ENCODE peak calls at places on chromosomes 12 and 14, in six cellular contexts. H, A, R, Z, B and S are unnamed samples.

GRCh38 chr14:21168055-21168454 is 12.2 kb upstream of the OR5AU1 start:
- DNase-seq in H (no peak), A (no peak), R (no peak), Z (no peak), B (no peak), S (no peak)

GRCh38 chr12:70309348-70309747 is 56.7 kb upstream of the KCNMB4 start:
- DNase-seq in H (no peak), A (no peak), R (no peak), Z (no peak), B (no peak), S (no peak)

GRCh38 chr14:92409069-92409468 is 86.1 kb downstream of the SLC24A4 start:
- DNase-seq in H (peak), A (no peak), R (no peak), Z (no peak), B (peak), S (no peak)

GRCh38 chr12:131559517-131560516 is 151.1 kb upstream of the SFSWAP start:
- DNase-seq in H (no peak), A (no peak), R (no peak), Z (no peak), B (no peak), S (no peak)

GRCh38 chr12:126726481-126727217 is 1540.3 kb upstream of the TMEM132C start:
- DNase-seq in H (no peak), A (no peak), R (peak), Z (no peak), B (no peak), S (no peak)

GRCh38 chr12:7433276-7433822 is 10.6 kb downstream of the CD163L1 start:
- DNase-seq in H (no peak), A (no peak), R (no peak), Z (no peak), B (no peak), S (no peak)

GRCh38 chr14:63777024-63777423 is 49.2 kb upstream of the SGPP1 start:
- DNase-seq in H (no peak), A (no peak), R (no peak), Z (no peak), B (no peak), S (no peak)

GRCh38 chr14:52119030-52119429 is 50.2 kb upstream of the NID2 start:
- DNase-seq in H (no peak), A (peak), R (no peak), Z (no peak), B (no peak), S (no peak)

GRCh38 chr12:65566776-65567175 is 257.5 kb upstream of the HMGA2 start:
- DNase-seq in H (no peak), A (no peak), R (no peak), Z (no peak), B (no peak), S (no peak)

GRCh38 chr12:116495260-116495659 is 63.9 kb upstream of the MAP1LC3B2 start:
- DNase-seq in H (peak), A (no peak), R (no peak), Z (no peak), B (no peak), S (no peak)

GRCh38 chr12:30519535-30519934 is 176.1 kb downstream of the IPO8 start:
- DNase-seq in H (no peak), A (no peak), R (no peak), Z (no peak), B (no peak), S (no peak)

GRCh38 chr12:22543246-22544037 is 900 bp downstream of the C2CD5 start:
- DNase-seq in H (peak), A (peak), R (peak), Z (peak), B (peak), S (peak)

GRCh38 chr12:27868165-27868564 is 88.1 kb upstream of the MANSC4 start:
- DNase-seq in H (no peak), A (no peak), R (no peak), Z (no peak), B (no peak), S (no peak)

GRCh38 chr12:81330480-81330879 is 252.6 kb downstream of the ACSS3 start:
- DNase-seq in H (no peak), A (no peak), R (no peak), Z (no peak), B (no peak), S (no peak)

GRCh38 chr12:109595321-109595902 is 21.8 kb downstream of the MVK start:
- DNase-seq in H (no peak), A (no peak), R (no peak), Z (no peak), B (no peak), S (no peak)

DNA sequence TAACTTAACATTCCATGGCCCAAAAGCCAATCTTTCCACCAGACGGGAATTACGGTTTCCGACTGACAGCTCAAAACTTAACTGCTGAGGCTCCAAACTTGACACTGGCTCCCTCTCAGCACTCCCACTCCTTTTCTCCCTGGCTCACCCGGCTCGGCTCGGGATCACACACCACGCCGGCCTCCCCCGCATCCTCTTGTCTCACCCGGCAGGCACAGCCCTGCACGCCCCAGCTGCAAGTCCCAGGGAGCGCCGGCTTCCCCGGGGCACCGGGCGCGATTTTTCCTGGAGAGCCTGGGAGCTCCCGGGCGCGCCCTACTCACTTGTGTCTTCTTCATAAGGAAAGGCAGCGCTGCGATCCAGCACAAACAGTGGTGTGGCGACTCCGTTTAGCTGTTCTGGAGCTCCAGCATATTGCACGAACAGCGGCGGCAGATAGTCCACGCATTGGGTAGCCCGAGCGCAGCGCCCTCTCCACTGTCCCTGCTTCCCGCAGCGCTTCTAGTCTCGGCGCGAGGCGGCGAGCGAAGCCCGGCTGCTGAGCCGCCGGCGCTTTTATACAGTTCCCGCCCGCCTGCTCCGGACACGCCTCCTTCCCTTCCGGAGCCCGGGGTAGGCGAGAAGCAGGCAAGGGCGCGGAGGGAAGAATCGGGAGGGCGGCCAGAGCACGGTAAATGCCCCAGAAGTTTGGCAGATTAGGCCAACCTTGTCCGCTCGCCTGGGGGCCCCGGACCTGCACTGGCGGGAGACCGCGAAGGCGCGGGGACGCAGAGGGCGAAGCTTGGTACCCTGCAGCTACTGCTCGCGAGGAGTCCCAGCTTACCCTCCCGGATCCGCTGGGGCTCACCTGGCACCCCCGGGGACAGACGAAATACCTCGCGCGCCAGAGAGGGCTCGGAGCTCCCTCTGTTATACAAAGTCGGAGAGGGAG is at the start of gene KITLG:
- DNase-seq in H (peak), A (peak), R (peak), Z (peak), B (peak), S (no peak)
- TF ChIP-seq POLR2A in H (peak), A (peak), R (peak), Z (no peak), B (no peak), S (peak)

DNA sequence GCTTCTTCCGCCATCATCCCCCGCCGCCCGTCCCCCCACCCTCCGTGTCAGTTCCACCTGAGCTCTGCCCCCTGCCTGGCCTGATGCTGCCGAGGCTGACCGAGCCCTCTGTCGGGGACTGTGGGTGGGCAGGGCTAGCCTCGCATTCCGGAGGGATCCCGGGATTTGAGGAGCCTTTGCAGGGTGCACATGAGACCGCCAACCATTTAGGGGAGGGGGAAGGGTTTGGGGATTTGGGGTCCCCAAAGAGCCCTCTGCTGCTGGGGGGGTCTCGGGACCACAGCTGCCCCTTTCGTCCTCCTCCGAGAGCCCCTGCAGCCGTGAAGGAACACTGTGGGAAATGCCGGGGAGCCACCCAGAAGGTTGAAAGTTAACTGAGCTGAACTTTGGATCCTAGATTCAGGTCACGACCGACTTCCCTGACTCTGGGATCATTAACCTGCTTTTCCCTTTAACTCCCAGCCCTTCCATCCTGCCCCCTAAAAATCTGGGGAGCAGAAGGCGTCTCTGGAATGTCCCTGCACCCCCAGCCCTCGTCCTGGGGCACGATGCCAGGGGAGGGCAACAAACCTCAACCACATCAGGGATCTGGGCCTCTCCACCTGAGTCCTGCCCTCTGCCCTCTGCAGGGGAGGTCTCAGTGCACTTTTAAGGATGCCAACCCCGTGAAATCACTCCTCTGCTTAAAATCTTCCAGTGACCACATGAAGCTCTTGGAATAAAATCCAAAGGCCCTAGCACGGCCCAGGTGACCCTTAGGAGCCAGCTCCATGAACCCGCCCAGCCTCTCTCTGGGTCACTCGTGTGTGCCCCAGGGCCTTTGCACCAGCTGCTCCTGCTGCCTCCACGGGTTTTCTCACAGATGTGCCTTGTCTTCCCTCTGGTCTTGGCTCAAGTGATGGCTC is 94.9 kb downstream of the RFLNA start:
- DNase-seq in H (no peak), A (no peak), R (peak), Z (no peak), B (no peak), S (no peak)
- TF ChIP-seq POLR2A in H (no peak), A (no peak), R (no peak), Z (no peak), B (no peak), S (no peak)

GRCh38 chr12:45990468-45991288 is at the start of gene SCAF11:
- DNase-seq in H (peak), A (peak), R (peak), Z (peak), B (peak), S (peak)

GRCh38 chr12:45988259-45988658 is 2.1 kb downstream of the SCAF11 start:
- DNase-seq in H (no peak), A (no peak), R (no peak), Z (no peak), B (no peak), S (no peak)

GRCh38 chr12:45989277-45989856 is 1.0 kb downstream of the SCAF11 start:
- DNase-seq in H (no peak), A (no peak), R (no peak), Z (peak), B (no peak), S (no peak)

GRCh38 chr12:45991289-45992249 is 1.2 kb upstream of the SCAF11 start:
- DNase-seq in H (peak), A (peak), R (peak), Z (peak), B (peak), S (peak)

GRCh38 chr12:45989857-45990467 is 412 bp downstream of the SCAF11 start:
- DNase-seq in H (peak), A (peak), R (peak), Z (peak), B (peak), S (no peak)
- TF ChIP-seq POLR2A in H (no peak), A (no peak), R (no peak), Z (no peak), B (no peak), S (no peak)

GRCh38 chr12:93570552-93571359 is 1.7 kb upstream of the SOCS2 start:
- DNase-seq in H (peak), A (peak), R (peak), Z (peak), B (peak), S (peak)
- TF ChIP-seq POLR2A in H (peak), A (no peak), R (no peak), Z (no peak), B (no peak), S (no peak)

GRCh38 chr12:55842681-55843429 is at the start of gene MMP19:
- DNase-seq in H (no peak), A (no peak), R (no peak), Z (peak), B (no peak), S (no peak)
- TF ChIP-seq POLR2A in H (no peak), A (no peak), R (no peak), Z (no peak), B (no peak), S (no peak)

GRCh38 chr12:56011509-56012090 is 9.2 kb upstream of the IKZF4 start:
- DNase-seq in H (no peak), A (no peak), R (no peak), Z (no peak), B (no peak), S (no peak)

GRCh38 chr12:56004211-56004610 is 7.1 kb downstream of the SUOX start:
- DNase-seq in H (no peak), A (no peak), R (no peak), Z (no peak), B (no peak), S (no peak)

GRCh38 chr12:56010112-56010570 is 10.7 kb upstream of the IKZF4 start:
- DNase-seq in H (no peak), A (no peak), R (no peak), Z (no peak), B (no peak), S (no peak)

GRCh38 chr12:56007892-56008471 is 10.9 kb downstream of the SUOX start:
- DNase-seq in H (no peak), A (no peak), R (no peak), Z (no peak), B (no peak), S (no peak)

DNA sequence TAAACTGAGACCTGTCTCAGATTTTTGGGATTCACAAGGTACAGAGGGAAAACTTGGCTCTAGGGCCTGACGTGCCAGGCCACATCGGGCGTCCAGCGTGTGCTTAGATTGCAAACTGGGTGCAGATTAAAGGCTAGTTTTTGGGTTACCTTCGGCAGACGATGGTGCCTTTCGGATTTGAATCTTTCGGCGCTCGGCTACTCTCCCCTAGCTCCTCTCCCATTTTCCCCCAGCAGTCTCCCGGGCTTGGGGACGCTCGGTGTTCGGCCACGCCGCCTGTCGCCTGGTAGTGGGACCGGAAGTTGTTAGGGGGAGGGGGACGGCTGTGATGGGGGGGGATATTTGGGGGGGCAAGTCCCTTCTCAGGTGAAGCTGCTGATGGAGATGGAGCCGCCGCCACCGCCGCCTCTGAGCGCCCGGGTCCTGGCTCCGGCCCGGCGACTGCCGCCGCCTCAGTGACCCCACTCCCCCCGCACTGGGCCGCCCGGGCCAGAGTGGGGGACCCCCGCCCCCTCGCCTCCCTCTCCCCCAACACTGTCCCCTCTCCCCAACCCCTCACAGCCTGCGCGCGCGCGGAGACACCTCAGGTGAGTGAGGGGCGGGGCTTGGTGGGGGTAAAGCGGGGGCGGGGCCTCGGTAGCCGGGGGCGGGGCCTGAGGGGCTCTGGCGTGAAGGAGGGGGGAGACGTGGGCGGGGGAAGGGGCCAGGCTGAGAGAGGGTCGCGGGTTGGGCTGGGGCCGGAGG is 10.2 kb downstream of the SUOX start:
- DNase-seq in H (peak), A (peak), R (peak), Z (peak), B (peak), S (no peak)
- TF ChIP-seq POLR2A in H (no peak), A (no peak), R (peak), Z (no peak), B (no peak), S (no peak)

GRCh38 chr14:104970231-104971068 is 7.7 kb downstream of the AHNAK2 start:
- DNase-seq in H (peak), A (peak), R (no peak), Z (peak), B (peak), S (peak)

GRCh38 chr14:104974146-104974541 is 4.0 kb downstream of the AHNAK2 start:
- DNase-seq in H (no peak), A (no peak), R (no peak), Z (peak), B (no peak), S (no peak)

GRCh38 chr14:104971447-104972240 is 6.5 kb downstream of the AHNAK2 start:
- DNase-seq in H (no peak), A (no peak), R (no peak), Z (peak), B (peak), S (no peak)

GRCh38 chr14:104973215-104974145 is 4.7 kb downstream of the AHNAK2 start:
- DNase-seq in H (peak), A (peak), R (no peak), Z (peak), B (peak), S (no peak)

DNA sequence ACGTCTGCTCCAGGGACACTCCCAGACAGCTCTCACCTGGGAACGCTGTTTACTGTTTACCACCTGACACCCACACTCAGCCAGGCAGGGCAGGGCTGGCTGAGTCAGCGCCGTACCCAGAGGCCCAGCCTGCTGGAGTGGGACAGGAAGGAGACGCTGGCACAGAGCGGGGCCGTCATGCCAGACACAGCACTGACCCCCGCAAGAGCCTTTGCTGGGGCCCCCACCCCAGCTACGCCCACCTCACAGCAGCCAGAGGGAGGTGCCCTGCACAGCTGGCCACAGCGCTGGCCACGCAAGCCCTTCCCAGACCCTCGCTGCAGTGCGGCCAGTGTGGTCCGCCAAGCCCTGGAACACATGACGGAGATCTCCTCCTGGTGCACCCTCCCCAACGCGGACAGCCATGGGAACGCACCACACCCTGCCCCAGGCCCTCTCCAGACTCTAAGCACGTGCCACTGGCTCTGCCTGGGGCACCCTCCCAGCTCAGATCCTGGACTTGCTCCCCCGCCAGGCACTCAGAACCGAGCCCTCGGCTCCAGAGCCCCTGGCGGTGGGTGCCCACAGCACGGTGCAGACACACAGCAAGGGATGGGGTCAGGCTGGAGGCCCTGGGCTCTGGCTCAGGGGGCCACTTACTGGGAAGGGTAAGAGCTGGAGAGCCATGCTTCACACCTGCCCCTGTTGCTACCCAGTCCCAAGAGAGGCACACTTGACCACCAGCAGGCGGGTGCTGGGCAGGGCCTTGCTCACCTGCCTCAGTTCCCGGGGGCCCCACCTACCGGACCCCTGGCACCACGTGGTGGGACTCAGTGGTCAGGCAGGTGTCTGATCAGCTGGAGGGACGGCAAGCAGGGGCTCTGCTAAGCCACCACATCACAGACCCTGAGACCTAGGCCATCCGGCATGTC is 5.6 kb downstream of the AHNAK2 start:
- DNase-seq in H (peak), A (no peak), R (no peak), Z (peak), B (peak), S (no peak)
- TF ChIP-seq POLR2A in H (no peak), A (no peak), R (no peak), Z (no peak), B (no peak), S (no peak)

GRCh38 chr12:43766291-43766690 is 7.5 kb downstream of the IRAK4 start:
- DNase-seq in H (no peak), A (no peak), R (no peak), Z (no peak), B (no peak), S (no peak)

GRCh38 chr12:43762596-43762995 is 3.8 kb downstream of the IRAK4 start:
- DNase-seq in H (no peak), A (no peak), R (no peak), Z (no peak), B (no peak), S (no peak)

GRCh38 chr12:43761535-43761934 is 2.8 kb downstream of the IRAK4 start:
- DNase-seq in H (no peak), A (no peak), R (no peak), Z (no peak), B (no peak), S (no peak)

GRCh38 chr12:43763769-43764168 is 5.0 kb downstream of the IRAK4 start:
- DNase-seq in H (no peak), A (no peak), R (no peak), Z (no peak), B (no peak), S (no peak)

GRCh38 chr12:43764528-43764927 is 5.8 kb downstream of the IRAK4 start:
- DNase-seq in H (no peak), A (no peak), R (no peak), Z (no peak), B (no peak), S (no peak)
- TF ChIP-seq POLR2A in H (no peak), A (no peak), R (no peak), Z (no peak), B (no peak), S (no peak)

DNA sequence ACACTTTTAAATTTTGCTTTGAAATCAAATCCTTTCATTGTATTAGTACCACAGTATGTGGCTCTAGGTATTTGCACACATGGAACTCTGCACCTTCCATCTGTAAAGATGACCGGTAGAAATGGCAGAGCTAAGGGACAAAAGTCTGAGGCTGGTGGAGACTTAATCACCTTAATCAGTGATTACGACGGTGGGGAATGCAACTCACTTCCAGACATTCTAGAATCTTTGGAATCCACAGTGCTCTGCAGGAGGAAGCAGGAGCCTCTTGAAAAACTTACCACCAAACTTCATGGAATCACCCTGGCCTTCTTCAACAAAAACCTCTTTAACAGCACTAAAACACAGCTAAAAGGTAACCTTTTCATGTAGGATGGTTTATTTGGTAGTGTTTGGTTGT is 3.9 kb upstream of the DACT1 start:
- DNase-seq in H (no peak), A (no peak), R (no peak), Z (no peak), B (no peak), S (no peak)
- TF ChIP-seq POLR2A in H (no peak), A (no peak), R (no peak), Z (no peak), B (no peak), S (no peak)